ENCODE peak calls at places on chromosomes 13 and 19, in nine cellular contexts. B is ELR; D is fibroblast of lung; C is NCI-H1092; G is brain microvascular endothelial cell; O is mucosa of gallbladder; F is activated T-cell treated with anti-CD3 and anti-CD28 coated beads for 1 hour; N is stimulated activated CD8-positive, alpha-beta memory T cell treated with anti-CD3 and anti-CD28 coated beads, Interleukin-4, amount 100 ng/mL, for 4 hours; R is progenitor cell of endocrine pancreas. H is an unnamed sample.

GRCh38 chr13:105327727-105328126 is 1207.7 kb downstream of the EFNB2 start:
- DNase-seq in B (peak), D (peak), C (no peak), G (peak), O (no peak), F (no peak), N (no peak), R (no peak), H (no peak)

GRCh38 chr19:30471441-30471840 is 99.3 kb downstream of the ZNF536 start:
- DNase-seq in B (no peak), D (no peak), C (no peak), G (no peak), O (no peak), F (no peak), N (no peak), R (no peak), H (no peak)

GRCh38 chr13:76663941-76664340 is 222.3 kb downstream of the KCTD12 start:
- DNase-seq in B (no peak), D (no peak), C (no peak), G (no peak), O (no peak), F (no peak), N (no peak), R (no peak), H (peak)

GRCh38 chr19:2974342-2974932 is 2.9 kb upstream of the TLE6 start:
- DNase-seq in B (no peak), D (peak), C (no peak), G (peak), O (no peak), F (no peak), N (no peak), R (no peak), H (peak)

GRCh38 chr13:26813626-26814348 is 53.2 kb upstream of the GPR12 start:
- DNase-seq in B (no peak), D (no peak), C (no peak), G (no peak), O (no peak), F (no peak), N (no peak), R (no peak), H (no peak)

GRCh38 chr19:38429055-38429810 is 3.2 kb upstream of the RASGRP4 start:
- DNase-seq in B (peak), D (no peak), C (no peak), G (no peak), O (no peak), F (no peak), N (no peak), R (no peak), H (no peak)

GRCh38 chr19:3984584-3984907 is 717 bp downstream of the EEF2 start:
- DNase-seq in B (no peak), D (no peak), C (no peak), G (no peak), O (no peak), F (no peak), N (no peak), R (no peak), H (no peak)

GRCh38 chr19:37770985-37771384 is 8.4 kb downstream of the ZNF573 start:
- DNase-seq in B (no peak), D (no peak), C (no peak), G (no peak), O (no peak), F (no peak), N (no peak), R (no peak), H (no peak)

GRCh38 chr19:19459707-19460251 is 54.3 kb downstream of the GATAD2A start:
- DNase-seq in B (peak), D (peak), C (no peak), G (peak), O (peak), F (peak), N (peak), R (no peak), H (peak)

GRCh38 chr13:42215578-42216421 is 56.2 kb upstream of the AKAP11 start:
- DNase-seq in B (peak), D (peak), C (no peak), G (peak), O (peak), F (peak), N (no peak), R (no peak), H (peak)

GRCh38 chr13:102566513-102566912 is 30.3 kb upstream of the TPP2 start:
- DNase-seq in B (no peak), D (no peak), C (no peak), G (no peak), O (no peak), F (no peak), N (no peak), R (no peak), H (no peak)

GRCh38 chr13:40116008-40116407 is 460.5 kb downstream of the COG6 start:
- DNase-seq in B (peak), D (peak), C (no peak), G (peak), O (peak), F (no peak), N (no peak), R (no peak), H (peak)

GRCh38 chr19:23999821-24000610 is 85.3 kb downstream of the ZNF726 start:
- DNase-seq in B (no peak), D (no peak), C (no peak), G (no peak), O (no peak), F (no peak), N (no peak), R (no peak), H (no peak)

GRCh38 chr19:46489445-46490272 is 6.0 kb downstream of the PNMA8B start:
- DNase-seq in B (no peak), D (peak), C (no peak), G (peak), O (peak), F (no peak), N (no peak), R (no peak), H (peak)

GRCh38 chr19:6238643-6239281 is 41.0 kb downstream of the MLLT1 start:
- DNase-seq in B (no peak), D (peak), C (peak), G (no peak), O (no peak), F (no peak), N (no peak), R (no peak), H (peak)